ENCODE peak calls at places on chromosomes 3 and 15, in four cellular contexts. L is uterus; V is CD8-positive, alpha-beta T cell; C is thoracic aorta. I is an unnamed sample.

GRCh38 chr3:99648091-99648490 is 9.7 kb downstream of the COL8A1 start:
- DNase-seq in C (no peak), L (no peak), V (no peak), I (no peak)

GRCh38 chr3:119258915-119259314 is 18.2 kb upstream of the B4GALT4 start:
- DNase-seq in V (no peak), C (no peak), L (no peak), I (no peak)

GRCh38 chr3:160754371-160754854 is 1.6 kb upstream of the PPM1L start:
- DNase-seq in C (no peak), L (peak), V (peak), I (peak)

GRCh38 chr3:16329792-16330061 is 64.7 kb downstream of the OXNAD1 start:
- DNase-seq in L (no peak), V (no peak), C (no peak), I (no peak)

GRCh38 chr15:68034071-68034470 is 20.0 kb upstream of the PIAS1 start:
- DNase-seq in C (no peak), V (no peak), L (no peak), I (no peak)

GRCh38 chr3:54358327-54358726 is 236.0 kb downstream of the CACNA2D3 start:
- DNase-seq in L (peak), V (no peak), C (no peak), I (no peak)

GRCh38 chr15:73897441-73898261 is 24.3 kb downstream of the TBC1D21 start:
- DNase-seq in L (no peak), C (no peak), V (peak), I (peak)

GRCh38 chr15:57820119-57820518 is 113.6 kb downstream of the POLR2M start:
- DNase-seq in L (no peak), V (no peak), C (no peak), I (no peak)

GRCh38 chr3:136247436-136247835 is 2.7 kb upstream of the PCCB start:
- DNase-seq in V (no peak), C (no peak), L (no peak), I (no peak)

GRCh38 chr3:172607305-172608121 is 84.3 kb upstream of the TNFSF10 start:
- DNase-seq in L (no peak), C (no peak), V (no peak), I (no peak)

GRCh38 chr15:66573719-66574641 is 8.2 kb upstream of the LCTL start:
- DNase-seq in V (no peak), C (no peak), L (no peak), I (peak)

GRCh38 chr3:126994661-126995161 is 11.8 kb downstream of the PLXNA1 start:
- DNase-seq in L (no peak), V (no peak), C (no peak), I (no peak)

GRCh38 chr3:106399773-106400172 is 531.0 kb upstream of the CBLB start:
- DNase-seq in L (no peak), C (no peak), V (no peak), I (no peak)

GRCh38 chr3:130433306-130433705 is 83.7 kb upstream of the COL6A6 start:
- DNase-seq in L (no peak), V (no peak), C (no peak), I (no peak)

DNA sequence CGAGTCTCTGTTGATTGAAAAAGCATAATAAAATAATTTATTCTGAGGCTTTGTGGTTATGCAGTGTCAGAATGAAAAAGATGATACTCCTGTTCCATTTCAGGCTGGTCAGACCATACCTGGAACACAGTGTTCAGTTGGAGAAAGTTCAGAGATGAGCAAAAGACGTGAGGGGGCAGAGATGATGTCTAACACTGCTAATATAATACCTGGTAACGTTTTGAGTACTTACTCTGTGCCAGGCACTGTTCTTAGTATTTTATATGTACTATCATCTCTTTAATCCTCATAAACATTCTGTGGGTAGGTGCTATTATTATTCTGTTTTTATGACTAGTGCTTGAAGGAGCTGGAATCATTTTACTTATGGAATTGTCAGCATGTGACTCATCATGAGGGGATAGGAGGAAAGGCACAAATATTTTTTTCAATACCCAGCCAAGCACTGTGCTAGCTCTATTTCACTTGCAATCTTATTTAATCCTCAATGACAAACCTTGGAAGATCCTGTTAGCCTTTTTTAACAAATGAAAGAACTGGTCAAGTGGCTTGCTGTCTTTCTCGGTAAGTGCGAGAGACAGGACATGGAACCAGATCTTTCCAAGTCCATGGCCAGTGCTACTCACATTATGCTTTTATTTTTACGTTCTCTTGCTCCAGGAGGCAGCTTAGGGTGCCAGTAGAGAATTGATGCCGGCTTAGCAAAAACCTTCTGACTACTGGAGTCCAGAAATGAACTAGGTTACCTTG is 31.9 kb downstream of the IQGAP1 start:
- DNase-seq in V (no peak), L (peak), C (no peak), I (no peak)
- H3K27ac ChIP-seq in V (no peak), L (peak), C (peak), I (peak)

DNA sequence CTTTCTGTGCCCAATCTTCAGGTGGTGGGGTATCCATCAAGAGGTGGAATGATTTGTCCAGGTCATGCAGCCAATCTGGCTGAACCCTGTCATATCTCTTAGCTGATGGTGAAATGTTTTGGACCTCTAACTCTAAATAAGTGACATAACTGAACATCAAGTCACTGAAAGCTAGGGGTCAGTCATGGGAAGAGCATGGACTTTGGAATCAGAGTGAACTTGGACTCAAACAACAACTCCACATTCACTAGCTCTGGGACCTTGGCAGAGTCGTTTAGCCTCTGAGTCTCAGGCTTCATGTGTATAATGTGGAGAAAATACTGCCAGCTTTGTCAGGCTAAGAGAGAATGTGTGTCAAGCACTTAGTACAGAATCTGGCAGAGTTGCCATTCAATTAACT is 557.8 kb upstream of the CFAP20DC start:
- DNase-seq in C (no peak), L (no peak), V (no peak), I (no peak)
- TF ChIP-seq CTCF in C (no peak), L (no peak), V (no peak), I (no peak)

DNA sequence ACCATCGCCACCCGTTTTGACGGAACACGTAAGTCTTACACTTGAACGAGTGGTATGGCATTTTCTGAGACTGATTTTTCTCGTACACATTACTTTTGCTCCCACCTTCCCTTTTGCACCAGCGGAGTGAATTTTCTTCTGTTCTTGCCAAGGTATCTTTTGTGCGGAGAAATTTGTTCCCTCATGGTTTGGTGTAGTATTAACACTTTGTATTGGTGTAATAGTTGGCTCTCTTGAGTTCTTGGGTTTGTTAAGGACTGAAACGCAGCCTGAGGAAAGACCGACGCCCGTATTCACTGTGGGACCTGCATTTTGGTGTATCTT is 420 bp downstream of the KCNH8 start:
- DNase-seq in V (no peak), C (no peak), L (no peak), I (no peak)
- H3K4me3 ChIP-seq in V (no peak), C (peak), L (peak), I (peak)

GRCh38 chr3:37863552-37863865 is 1.8 kb downstream of the CTDSPL start:
- DNase-seq in C (no peak), L (no peak), V (no peak), I (no peak)

GRCh38 chr3:37864904-37865303 is 3.2 kb downstream of the CTDSPL start:
- DNase-seq in V (no peak), L (no peak), C (no peak), I (no peak)

GRCh38 chr3:37862712-37863551 is 1.3 kb downstream of the CTDSPL start:
- DNase-seq in L (peak), C (no peak), V (no peak), I (no peak)

GRCh38 chr3:37862219-37862711 is 585 bp downstream of the CTDSPL start:
- DNase-seq in L (peak), V (peak), C (no peak), I (no peak)

DNA sequence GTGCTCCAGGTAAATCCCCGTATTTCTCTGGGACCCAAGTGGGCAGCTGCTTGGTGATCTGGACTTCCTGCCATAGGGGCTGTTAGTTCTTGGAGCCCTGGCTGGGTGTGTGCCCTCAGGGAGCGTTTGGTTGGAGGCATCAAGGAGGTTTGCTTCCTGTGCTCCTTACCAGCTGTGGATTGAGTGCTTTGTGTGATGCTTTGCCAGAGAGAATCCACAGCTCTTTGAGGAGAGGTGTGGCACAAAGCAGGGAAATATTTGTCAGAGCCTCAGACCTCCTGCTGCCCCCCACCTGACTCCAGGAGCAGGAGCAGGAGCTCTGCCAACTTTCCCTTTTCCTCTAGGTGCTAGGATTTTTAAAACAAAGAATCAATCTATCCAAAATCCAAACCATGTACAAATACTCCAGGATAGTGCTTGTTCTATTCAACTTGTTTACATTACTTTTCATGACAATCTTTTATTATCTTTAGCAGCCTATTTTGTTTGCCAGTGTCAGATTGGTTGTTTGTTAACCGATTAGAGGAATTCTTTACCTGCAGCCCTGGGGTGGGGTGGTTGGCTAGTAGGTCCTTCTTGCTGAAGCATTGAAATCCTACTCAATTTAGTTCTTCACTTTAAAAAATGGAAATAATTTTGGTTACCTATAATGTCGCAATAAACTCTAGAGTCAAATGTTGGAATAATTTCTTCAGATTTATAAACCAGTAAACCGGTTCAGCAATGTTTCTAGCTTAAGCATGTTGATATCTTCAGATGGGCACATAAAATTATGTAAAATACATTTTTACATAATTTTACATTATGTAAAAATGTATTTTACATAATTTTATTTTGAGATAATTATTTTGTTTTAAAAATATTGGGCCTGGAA is 2.5 kb downstream of the CTDSPL start:
- DNase-seq in L (no peak), C (no peak), V (no peak), I (no peak)
- H3K27ac ChIP-seq in L (peak), C (peak), V (no peak), I (peak)

GRCh38 chr3:36135863-36136262 is 244.4 kb upstream of the STAC start:
- DNase-seq in C (no peak), L (no peak), V (no peak), I (no peak)

GRCh38 chr3:36132214-36132613 is 248.1 kb upstream of the STAC start:
- DNase-seq in V (no peak), L (no peak), C (no peak), I (no peak)
- TF ChIP-seq CTCF in V (no peak), L (no peak), C (no peak), I (no peak)

GRCh38 chr15:63501256-63502089 is 2.9 kb upstream of the USP3 start:
- DNase-seq in C (peak), V (peak), L (peak), I (peak)

GRCh38 chr15:63498815-63499549 is 5.4 kb upstream of the USP3 start:
- DNase-seq in V (no peak), L (no peak), C (no peak), I (no peak)

GRCh38 chr15:63499611-63500010 is 4.8 kb upstream of the USP3 start:
- DNase-seq in V (no peak), C (no peak), L (no peak), I (no peak)

GRCh38 chr15:63502137-63502801 is 2.1 kb upstream of the USP3 start:
- DNase-seq in L (peak), C (no peak), V (no peak), I (no peak)

DNA sequence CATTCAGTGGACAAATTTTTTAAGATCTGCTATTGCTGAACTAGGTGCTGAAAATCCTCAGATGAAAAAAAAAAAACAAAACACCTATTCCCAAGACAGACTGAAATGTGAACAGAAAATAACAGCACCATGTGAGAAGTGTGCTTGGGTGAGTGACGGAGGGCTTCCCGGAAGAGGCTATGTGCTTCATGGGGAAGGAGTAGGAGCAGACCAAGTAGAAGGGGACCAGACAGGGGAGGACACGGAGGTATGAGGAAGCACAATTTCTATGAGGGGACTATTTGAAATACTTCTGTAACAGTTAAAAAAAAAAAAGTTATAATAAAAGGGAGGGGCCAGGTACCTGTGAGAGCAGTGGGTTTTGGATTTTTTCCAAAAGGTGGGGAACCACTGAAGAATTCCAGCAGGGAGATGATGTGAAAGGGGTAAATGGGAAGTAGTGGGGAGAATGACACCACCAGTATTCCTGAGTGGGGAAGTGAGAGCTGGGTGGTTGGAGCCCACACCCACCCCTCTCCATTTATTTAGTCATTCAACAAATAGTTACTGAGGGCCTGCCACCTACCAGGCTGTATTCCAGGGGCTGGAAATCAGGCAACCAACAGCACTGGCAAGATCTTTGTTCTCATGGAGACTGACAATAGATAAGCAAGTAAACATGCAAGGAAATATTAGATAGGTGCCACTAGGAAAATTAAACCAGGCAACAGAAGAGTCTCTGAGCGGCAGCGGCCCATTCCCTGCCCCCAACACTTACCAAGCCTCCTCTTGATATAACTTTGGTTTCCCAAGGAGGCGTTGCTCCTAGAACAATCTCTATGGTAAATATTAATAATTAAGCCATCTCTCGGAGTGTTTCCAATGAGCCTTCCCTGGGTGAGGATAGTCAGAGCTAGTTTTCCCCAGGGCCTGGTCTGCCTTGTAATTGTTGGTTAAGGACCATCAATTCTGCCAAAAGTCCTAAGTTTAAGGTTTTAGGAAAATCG is 3.8 kb upstream of the USP3 start:
- DNase-seq in V (no peak), L (no peak), C (no peak), I (no peak)
- H3K4me3 ChIP-seq in V (no peak), L (peak), C (peak), I (peak)

DNA sequence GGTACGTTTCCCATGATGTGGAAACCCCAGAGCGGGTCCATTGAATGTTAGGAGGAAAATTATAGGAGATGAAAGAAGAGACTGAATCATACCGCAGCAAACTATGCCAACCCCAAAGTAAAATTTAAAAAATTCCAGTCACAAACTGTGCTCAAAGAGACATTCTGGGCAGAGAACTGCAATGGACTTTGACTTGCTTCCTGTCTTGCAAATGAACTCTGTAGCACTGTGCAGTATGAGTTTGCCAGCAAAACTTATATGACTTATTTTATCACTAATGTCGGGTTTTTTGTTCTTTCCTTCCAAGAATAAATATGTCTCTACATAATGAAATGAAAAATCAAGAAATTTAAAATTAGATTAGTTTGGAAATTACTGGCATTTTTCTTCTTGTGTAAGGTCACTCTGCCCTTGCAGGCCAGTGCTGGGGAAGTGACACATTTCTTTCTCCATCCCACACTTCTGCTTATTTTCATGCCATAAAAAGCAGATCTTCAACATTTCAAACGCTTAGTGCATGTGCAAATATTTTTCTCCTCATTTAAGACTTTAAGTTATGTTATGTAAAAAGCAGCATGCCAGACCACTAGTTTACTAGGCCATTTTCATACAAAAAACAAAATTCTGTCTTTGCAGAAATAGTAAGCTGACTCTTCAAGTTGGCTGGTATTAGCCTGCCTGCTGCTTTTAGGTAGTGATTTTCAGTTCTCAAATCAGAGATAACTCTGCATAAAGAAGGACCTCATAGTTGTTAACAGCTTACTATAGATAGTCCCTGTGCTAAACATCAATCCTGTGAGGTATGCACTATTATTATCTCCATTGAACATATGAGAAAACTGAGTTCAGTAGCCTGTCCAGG is 32.2 kb upstream of the SSR3 start:
- DNase-seq in C (no peak), L (no peak), V (no peak), I (no peak)
- H3K27ac ChIP-seq in C (peak), L (no peak), V (no peak), I (peak)

DNA sequence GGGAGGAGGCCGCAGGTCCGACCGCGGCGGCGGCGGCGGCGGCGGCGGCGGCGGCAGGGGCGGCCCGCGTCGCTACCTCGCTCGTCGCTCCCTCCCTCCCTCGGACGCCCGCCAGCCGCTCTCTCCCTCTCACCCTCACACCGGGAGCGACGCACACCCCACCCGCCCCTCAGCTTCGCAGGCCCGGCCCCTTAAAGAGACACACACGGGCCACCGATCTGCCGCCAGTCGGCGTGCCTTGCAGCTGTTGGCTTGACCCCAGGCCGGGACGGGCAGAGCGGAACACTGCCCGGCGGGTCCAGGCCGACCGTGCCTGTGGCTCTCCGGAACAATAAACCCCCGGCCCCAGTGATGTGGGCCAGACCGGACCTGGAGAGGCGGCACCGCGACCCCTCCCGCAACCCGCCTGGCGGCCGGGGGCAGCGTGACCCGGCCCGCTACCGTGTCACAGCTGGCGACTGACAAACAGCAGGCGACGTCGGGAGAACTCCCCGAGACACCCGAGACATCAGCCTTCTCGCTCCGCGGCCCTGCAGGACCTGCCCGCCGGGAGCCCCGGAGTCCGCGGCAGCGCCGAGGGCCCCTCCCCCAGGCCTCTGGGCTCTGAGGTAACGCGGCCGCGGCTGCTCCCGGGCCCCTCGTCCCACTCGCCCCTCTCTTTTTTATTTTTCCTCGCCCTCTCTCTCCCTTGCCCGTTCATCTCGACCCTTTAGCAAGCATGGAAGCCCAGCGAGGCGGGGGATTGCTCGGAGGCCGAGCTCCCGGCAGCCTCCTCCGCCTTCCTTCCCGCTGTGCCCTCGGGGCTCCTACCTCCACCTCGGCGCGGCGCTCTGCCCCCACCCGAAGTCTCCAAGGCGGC is at the start of gene SETD2:
- DNase-seq in V (peak), L (peak), C (peak), I (peak)
- TF ChIP-seq CTCF in V (peak), L (peak), C (peak), I (no peak)

GRCh38 chr3:115099115-115099884 is 47.8 kb downstream of the ZBTB20 start:
- DNase-seq in V (no peak), C (no peak), L (no peak), I (no peak)
- H3K4me3 ChIP-seq in V (peak), C (peak), L (peak), I (peak)